ENCODE peak calls at places on chromosomes 13 and 19, in five cellular contexts. F, I, C, P and T are unnamed samples.

GRCh38 chr13:99356216-99357089 is 49.3 kb upstream of the GPR183 start:
- DNase-seq in F (peak), I (peak), C (peak), P (peak), T (no peak)

GRCh38 chr19:11551603-11552235 is 7.3 kb downstream of the ELOF1 start:
- DNase-seq in F (no peak), I (peak), C (no peak), P (no peak), T (no peak)

GRCh38 chr19:10209305-10209704 is 14.6 kb upstream of the DNMT1 start:
- DNase-seq in F (no peak), I (no peak), C (peak), P (no peak), T (no peak)

GRCh38 chr19:17681505-17682125 is 6.5 kb downstream of the UNC13A start:
- DNase-seq in F (peak), I (no peak), C (peak), P (peak), T (peak)

GRCh38 chr19:14395710-14396338 is 14.6 kb downstream of the ADGRE5 start:
- DNase-seq in F (no peak), I (no peak), C (no peak), P (no peak), T (no peak)

GRCh38 chr13:45280751-45281634 is 60.0 kb downstream of the TPT1 start:
- DNase-seq in F (peak), I (peak), C (peak), P (peak), T (peak)

GRCh38 chr19:1259873-1260748 is 9.0 kb upstream of the CIRBP start:
- DNase-seq in F (no peak), I (peak), C (no peak), P (peak), T (peak)

GRCh38 chr13:59458908-59459579 is 704.7 kb downstream of the DIAPH3 start:
- DNase-seq in F (peak), I (no peak), C (peak), P (no peak), T (no peak)

GRCh38 chr19:15298847-15299567 is 33.3 kb downstream of the BRD4 start:
- DNase-seq in F (no peak), I (no peak), C (no peak), P (no peak), T (no peak)

GRCh38 chr19:54106716-54107115 is 4.1 kb downstream of the NDUFA3 start:
- DNase-seq in F (no peak), I (no peak), C (no peak), P (no peak), T (no peak)

GRCh38 chr13:66680031-66680430 is 550.1 kb downstream of the PCDH9 start:
- DNase-seq in F (no peak), I (no peak), C (no peak), P (no peak), T (no peak)

GRCh38 chr13:66210677-66211076 is 1019.5 kb downstream of the PCDH9 start:
- DNase-seq in F (peak), I (no peak), C (peak), P (no peak), T (no peak)

GRCh38 chr13:113001251-113002140 is 32.5 kb downstream of the MCF2L start:
- DNase-seq in F (peak), I (peak), C (peak), P (no peak), T (peak)

GRCh38 chr13:41386206-41386605 is 71.1 kb upstream of the RGCC start:
- DNase-seq in F (no peak), I (no peak), C (no peak), P (no peak), T (no peak)

GRCh38 chr19:33577947-33578346 is 43.8 kb upstream of the CHST8 start:
- DNase-seq in F (no peak), I (no peak), C (no peak), P (no peak), T (no peak)

GRCh38 chr13:63190219-63190618 is 1774.6 kb upstream of the PCDH20 start:
- DNase-seq in F (peak), I (no peak), C (no peak), P (no peak), T (no peak)

GRCh38 chr19:1945899-1946298 is 4.9 kb downstream of the CSNK1G2 start:
- DNase-seq in F (no peak), I (peak), C (no peak), P (peak), T (peak)

GRCh38 chr19:53908106-53908932 is 759 bp upstream of the CACNG7 start:
- DNase-seq in F (peak), I (no peak), C (peak), P (peak), T (peak)

GRCh38 chr13:24280722-24281121 is 28.7 kb upstream of the C1QTNF9 start:
- DNase-seq in F (no peak), I (no peak), C (peak), P (no peak), T (no peak)

GRCh38 chr19:11475861-11476260 is 5.0 kb downstream of the ELAVL3 start:
- DNase-seq in F (no peak), I (no peak), C (no peak), P (no peak), T (no peak)

GRCh38 chr13:109627649-109628048 is 158.7 kb downstream of the IRS2 start:
- DNase-seq in F (no peak), I (no peak), C (no peak), P (no peak), T (no peak)

GRCh38 chr13:20960663-20961309 is 58.2 kb upstream of the XPO4 start:
- DNase-seq in F (no peak), I (peak), C (no peak), P (no peak), T (peak)

GRCh38 chr19:19446655-19447437 is 41.4 kb downstream of the GATAD2A start:
- DNase-seq in F (no peak), I (no peak), C (no peak), P (no peak), T (no peak)

GRCh38 chr13:106373989-106374572 is 161.4 kb downstream of the EFNB2 start:
- DNase-seq in F (peak), I (no peak), C (peak), P (peak), T (no peak)

GRCh38 chr13:114134944-114135610 is 2.7 kb upstream of the RASA3 start:
- DNase-seq in F (no peak), I (no peak), C (no peak), P (no peak), T (no peak)

GRCh38 chr19:14494910-14495677 is 833 bp downstream of the GIPC1 start:
- DNase-seq in F (no peak), I (no peak), C (no peak), P (no peak), T (peak)

GRCh38 chr19:16457195-16457953 is 14.4 kb downstream of the EPS15L1 start:
- DNase-seq in F (no peak), I (no peak), C (peak), P (peak), T (no peak)

GRCh38 chr13:35512271-35512920 is 35.9 kb upstream of the MAB21L1 start:
- DNase-seq in F (peak), I (no peak), C (peak), P (no peak), T (no peak)

GRCh38 chr13:34849406-34849805 is 92.7 kb upstream of the NBEA start:
- DNase-seq in F (no peak), I (no peak), C (no peak), P (no peak), T (no peak)

GRCh38 chr19:50893047-50893737 is 18.0 kb downstream of the KLK4 start:
- DNase-seq in F (no peak), I (no peak), C (no peak), P (no peak), T (no peak)

GRCh38 chr13:103810026-103810425 is 743.8 kb upstream of the SLC10A2 start:
- DNase-seq in F (no peak), I (no peak), C (no peak), P (no peak), T (no peak)

GRCh38 chr19:29884466-29884865 is 57.6 kb upstream of the URI1 start:
- DNase-seq in F (no peak), I (no peak), C (no peak), P (no peak), T (no peak)

GRCh38 chr13:75771818-75772217 is 135.7 kb downstream of the LMO7 start:
- DNase-seq in F (peak), I (no peak), C (peak), P (no peak), T (no peak)

GRCh38 chr13:46498650-46499049 is 54.3 kb upstream of the LRCH1 start:
- DNase-seq in F (no peak), I (no peak), C (no peak), P (no peak), T (no peak)

GRCh38 chr13:113963376-113963775 is 10.5 kb downstream of the C13orf46 start:
- DNase-seq in F (no peak), I (no peak), C (no peak), P (no peak), T (no peak)

GRCh38 chr19:47229674-47230121 is 1.3 kb downstream of the BBC3 start:
- DNase-seq in F (peak), I (peak), C (peak), P (no peak), T (peak)

GRCh38 chr13:93246069-93246468 is 19.5 kb downstream of the GPC6 start:
- DNase-seq in F (no peak), I (no peak), C (no peak), P (no peak), T (no peak)

GRCh38 chr13:93249918-93250306 is 23.3 kb downstream of the GPC6 start:
- DNase-seq in F (no peak), I (no peak), C (no peak), P (no peak), T (no peak)

GRCh38 chr13:93249259-93249917 is 22.8 kb downstream of the GPC6 start:
- DNase-seq in F (peak), I (no peak), C (peak), P (no peak), T (no peak)

GRCh38 chr13:93244918-93245280 is 18.3 kb downstream of the GPC6 start:
- DNase-seq in F (peak), I (no peak), C (peak), P (no peak), T (no peak)

GRCh38 chr13:93248627-93249047 is 22.0 kb downstream of the GPC6 start:
- DNase-seq in F (peak), I (no peak), C (peak), P (no peak), T (no peak)
- TF ChIP-seq CTCF in F (peak), I (no peak), C (no peak), P (no peak), T (no peak)

GRCh38 chr19:39845621-39846175 is 481 bp downstream of the FBL start:
- DNase-seq in F (peak), I (no peak), C (no peak), P (peak), T (no peak)
- H3K4me3 ChIP-seq in F (peak), I (peak), C (peak), P (peak), T (peak)

DNA sequence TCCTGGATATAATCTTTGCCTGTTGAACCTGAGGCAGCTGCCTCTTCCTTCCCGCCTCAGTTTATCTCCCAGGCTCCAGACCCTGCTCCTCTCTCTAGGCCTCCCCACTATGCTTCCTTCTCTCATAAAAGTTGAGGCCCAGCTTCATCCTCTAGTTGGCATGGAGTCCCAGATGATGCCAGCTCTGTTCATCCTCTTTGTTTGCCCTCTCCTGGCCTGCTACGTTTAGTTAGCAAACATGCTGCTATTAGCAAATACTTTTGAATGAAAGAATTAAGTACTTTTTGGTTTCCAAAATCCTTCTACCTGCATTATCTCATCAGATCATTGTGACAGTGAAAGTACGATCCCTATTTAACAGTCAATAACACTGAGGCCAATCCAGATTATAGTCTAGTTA is 472.5 kb downstream of the COG6 start:
- DNase-seq in F (no peak), I (no peak), C (no peak), P (no peak), T (no peak)
- TF ChIP-seq CTCF in F (no peak), I (no peak), C (no peak), P (no peak), T (no peak)

DNA sequence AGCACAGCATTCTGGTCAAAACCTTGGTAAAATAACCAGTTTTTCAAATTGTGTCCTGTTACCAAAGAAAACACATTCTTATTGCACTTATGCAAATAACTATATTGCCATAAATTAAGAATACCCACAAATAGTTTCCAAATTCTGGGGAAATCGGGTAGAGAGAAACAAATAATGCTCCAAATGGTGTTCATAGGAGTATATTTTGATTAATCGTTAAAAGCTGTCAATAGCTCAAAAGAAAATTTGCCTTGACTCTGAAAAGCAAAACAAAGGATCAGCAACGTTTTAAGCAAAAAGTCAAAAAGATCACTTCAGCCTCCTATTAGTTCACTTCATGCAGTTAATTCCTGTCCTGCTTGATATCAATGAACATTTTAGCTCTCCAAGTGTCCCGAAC is 22.2 kb upstream of the CEACAM21 start:
- DNase-seq in F (no peak), I (no peak), C (no peak), P (no peak), T (no peak)
- H3K4me3 ChIP-seq in F (no peak), I (no peak), C (no peak), P (no peak), T (no peak)

GRCh38 chr19:6717036-6717435 is 3.4 kb downstream of the C3 start:
- DNase-seq in F (no peak), I (no peak), C (no peak), P (no peak), T (no peak)
- TF ChIP-seq CTCF in F (no peak), I (no peak), C (no peak), P (no peak), T (no peak)

GRCh38 chr19:8616861-8617260 is 6.3 kb upstream of the ADAMTS10 start:
- DNase-seq in F (no peak), I (no peak), C (no peak), P (no peak), T (no peak)
- H3K4me3 ChIP-seq in F (no peak), I (no peak), C (no peak), P (no peak), T (no peak)